ENCODE peak calls at places on chromosomes 1 and 21, in six cellular contexts. V is ovary; B is CD4-positive, alpha-beta memory T cell; U is upper lobe of right lung; L is heart right ventricle; R is lower lobe of right lung. Q is an unnamed sample.

GRCh38 chr1:171233183-171233582 is 15.1 kb upstream of the FMO1 start:
- DNase-seq in R (no peak), U (no peak), V (no peak), B (no peak), L (no peak), Q (no peak)

GRCh38 chr1:180639871-180640270 is 8.0 kb downstream of the XPR1 start:
- DNase-seq in U (no peak), R (no peak), V (no peak), B (no peak), L (no peak), Q (no peak)

GRCh38 chr1:62516600-62516999 is 79.8 kb downstream of the USP1 start:
- DNase-seq in V (no peak), U (no peak), L (no peak), B (no peak), R (no peak), Q (no peak)

GRCh38 chr1:91830242-91831131 is 55.5 kb downstream of the TGFBR3 start:
- DNase-seq in L (peak; percentile 87), U (peak; percentile 66), R (peak; percentile 62), V (peak; percentile 85), B (no peak), Q (no peak)

GRCh38 chr1:110893908-110894490 is 21.1 kb downstream of the CD53 start:
- DNase-seq in U (no peak), L (no peak), B (no peak), V (no peak), R (no peak), Q (no peak)

GRCh38 chr21:41993744-41994143 is 16.4 kb downstream of the ZBTB21 start:
- DNase-seq in R (no peak), U (no peak), L (no peak), V (no peak), B (no peak), Q (no peak)

GRCh38 chr1:173093721-173094450 is 43.1 kb upstream of the TNFSF18 start:
- DNase-seq in L (no peak), V (no peak), B (no peak), R (no peak), U (no peak), Q (no peak)

GRCh38 chr1:166479052-166479631 is 312.3 kb upstream of the FAM78B start:
- DNase-seq in V (peak; percentile 31), B (peak; percentile 38), U (no peak), R (no peak), L (peak; percentile 28), Q (peak; percentile 82)

GRCh38 chr1:178399177-178399728 is 97.5 kb downstream of the CLEC20A start:
- DNase-seq in R (no peak), B (no peak), L (no peak), V (no peak), U (no peak), Q (peak; percentile 62)

GRCh38 chr1:198669023-198669698 is 30.3 kb downstream of the PTPRC start:
- DNase-seq in V (no peak), L (no peak), R (no peak), U (no peak), B (peak; percentile 63), Q (no peak)

GRCh38 chr21:37667380-37667779 is 248.9 kb downstream of the KCNJ6 start:
- DNase-seq in V (no peak), U (no peak), R (no peak), L (no peak), B (no peak), Q (no peak)

GRCh38 chr1:20095564-20096434 is 23.5 kb downstream of the PLA2G2D start:
- DNase-seq in R (no peak), V (no peak), L (no peak), U (no peak), B (no peak), Q (no peak)

GRCh38 chr1:215932558-215932957 is 365.5 kb downstream of the KCTD3 start:
- DNase-seq in R (no peak), V (no peak), L (no peak), B (no peak), U (no peak), Q (no peak)

GRCh38 chr1:169260478-169260877 is 107.1 kb downstream of the NME7 start:
- DNase-seq in U (no peak), L (no peak), V (no peak), R (no peak), B (no peak), Q (no peak)

GRCh38 chr1:32465541-32466002 is 700 bp downstream of the ZBTB8B start:
- DNase-seq in R (no peak), V (no peak), U (no peak), B (no peak), L (no peak), Q (no peak)

GRCh38 chr1:85654066-85654782 is 54.0 kb downstream of the ZNHIT6 start:
- DNase-seq in U (no peak), V (no peak), L (no peak), B (no peak), R (no peak), Q (no peak)

GRCh38 chr1:14939527-14940284 is 213.8 kb upstream of the TMEM51 start:
- DNase-seq in R (no peak), U (no peak), B (no peak), V (no peak), L (no peak), Q (no peak)

GRCh38 chr1:101137144-101138126 is 99.4 kb upstream of the S1PR1 start:
- DNase-seq in B (peak; percentile 6), L (no peak), V (no peak), U (no peak), R (no peak), Q (no peak)

GRCh38 chr1:200351826-200352549 is 57.8 kb downstream of the ZNF281 start:
- DNase-seq in V (no peak), R (no peak), B (peak; percentile 39), L (no peak), U (no peak), Q (peak; percentile 13)

GRCh38 chr1:59994302-59995198 is 68.0 kb upstream of the CYP2J2 start:
- DNase-seq in V (no peak), B (no peak), U (no peak), R (no peak), L (peak; percentile 15), Q (no peak)

GRCh38 chr1:1006305-1007159 is 6.6 kb upstream of the HES4 start:
- DNase-seq in B (no peak), V (no peak), U (peak; percentile 61), R (peak; percentile 44), L (peak; percentile 6), Q (peak; percentile 71)

GRCh38 chr1:107557095-107557494 is 407.9 kb downstream of the VAV3 start:
- DNase-seq in B (no peak), V (no peak), L (no peak), R (no peak), U (no peak), Q (no peak)

GRCh38 chr1:224390517-224390916 is 33.8 kb downstream of the CNIH4 start:
- DNase-seq in L (no peak), U (no peak), V (no peak), B (no peak), R (no peak), Q (no peak)
- H3K36me3 ChIP-seq in L (no peaks in the 10 kb centered on the region), U (peaks cover 98% of the 10 kb centered on the region), V (no peaks in the 10 kb centered on the region), B (peaks cover 27% of the 10 kb centered on the region), R (peaks cover 98% of the 10 kb centered on the region), Q (peaks cover 97% of the 10 kb centered on the region)

GRCh38 chr1:45607407-45608074 is 16.3 kb downstream of the CCDC17 start:
- DNase-seq in B (no peak), U (no peak), R (no peak), L (no peak), V (no peak), Q (peak; percentile 43)
- H3K36me3 ChIP-seq in B (peaks cover 46% of the 10 kb centered on the region), U (peaks cover 40% of the 10 kb centered on the region), R (peaks cover 39% of the 10 kb centered on the region), L (no peaks in the 10 kb centered on the region), V (no peaks in the 10 kb centered on the region), Q (peaks cover 92% of the 10 kb centered on the region)

GRCh38 chr1:115927971-115928370 is 48.3 kb upstream of the SLC22A15 start:
- DNase-seq in V (no peak), L (no peak), U (no peak), R (no peak), B (no peak), Q (no peak)
- H3K36me3 ChIP-seq in V (no peaks in the 10 kb centered on the region), L (no peaks in the 10 kb centered on the region), U (no peaks in the 10 kb centered on the region), R (no peaks in the 10 kb centered on the region), B (no peaks in the 10 kb centered on the region), Q (no peaks in the 10 kb centered on the region)

DNA sequence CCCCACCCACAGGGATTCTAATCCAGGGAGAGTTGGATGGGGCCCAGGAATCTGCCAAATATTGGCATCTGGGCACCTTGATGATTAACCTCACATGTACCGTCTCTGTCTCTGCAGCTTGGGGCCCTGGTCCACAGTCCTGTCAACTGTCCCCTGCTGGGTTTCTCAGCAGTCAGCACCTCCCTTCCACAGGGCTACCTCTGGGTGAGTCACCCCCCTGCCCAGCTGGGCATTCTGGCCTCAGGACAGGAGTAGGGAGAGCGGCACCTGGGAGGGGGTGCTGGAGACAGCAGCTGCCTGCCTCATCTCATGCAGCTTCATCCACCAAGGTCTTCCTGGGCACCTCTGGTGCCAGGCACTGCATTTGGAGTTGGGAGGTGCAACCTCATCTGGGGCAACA is 100.6 kb upstream of the ACTL8 start:
- DNase-seq in R (no peak), L (no peak), U (no peak), V (no peak), B (no peak), Q (no peak)
- H3K36me3 ChIP-seq in R (peaks cover 76% of the 10 kb centered on the region), L (peaks cover 2% of the 10 kb centered on the region), U (peaks cover 53% of the 10 kb centered on the region), V (no peaks in the 10 kb centered on the region), B (no peaks in the 10 kb centered on the region), Q (no peaks in the 10 kb centered on the region)

GRCh38 chr1:26938659-26939025 is 17.1 kb downstream of the NUDC start:
- DNase-seq in R (no peak), V (no peak), B (no peak), L (no peak), U (no peak), Q (no peak)
- H3K36me3 ChIP-seq in R (peaks cover 63% of the 10 kb centered on the region), V (no peaks in the 10 kb centered on the region), B (peaks cover 30% of the 10 kb centered on the region), L (peaks cover 3% of the 10 kb centered on the region), U (peaks cover 52% of the 10 kb centered on the region), Q (peaks cover 75% of the 10 kb centered on the region)

DNA sequence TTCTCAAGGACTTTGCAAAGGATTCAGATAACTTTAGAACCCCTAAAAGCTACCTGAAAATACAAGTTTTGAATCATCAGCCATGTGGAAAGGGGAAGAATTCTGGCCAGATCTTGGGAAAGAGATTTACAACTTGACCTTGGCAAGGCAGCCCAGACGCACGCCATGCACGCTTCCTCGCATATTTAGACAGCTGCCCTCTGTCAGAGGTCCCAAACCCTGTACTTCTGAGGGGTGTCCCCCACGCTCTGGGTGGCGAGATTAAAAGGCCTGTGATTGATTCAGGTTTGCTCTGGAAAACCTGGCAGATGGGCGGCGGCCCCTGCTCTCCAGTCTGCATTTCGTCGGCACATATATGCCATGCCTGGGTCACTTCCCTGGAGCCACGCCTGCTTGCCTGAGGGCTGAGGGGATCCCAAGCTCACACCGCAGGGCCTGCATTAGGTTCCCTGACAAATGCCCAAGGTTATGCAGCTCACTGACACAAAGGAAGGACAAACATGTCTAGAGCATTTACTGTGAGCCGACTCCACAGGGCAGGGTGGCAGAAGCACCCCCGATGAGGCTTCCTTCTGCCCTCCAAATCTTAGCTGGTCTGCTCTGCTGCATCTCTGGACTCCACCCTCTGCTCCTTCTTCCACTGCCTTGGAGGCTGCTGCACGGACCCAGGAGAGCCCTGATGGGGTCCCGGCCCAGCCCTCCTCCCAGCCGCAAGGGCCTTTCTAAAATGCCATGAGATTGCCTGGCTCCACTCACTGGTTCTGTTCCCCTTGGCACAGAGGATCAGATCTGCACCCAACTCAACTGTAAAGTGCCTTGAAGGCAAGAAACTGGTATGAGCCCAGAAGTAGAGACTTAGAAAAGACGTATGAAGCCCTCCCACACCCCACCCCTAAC is 103.9 kb downstream of the BCAR3 start:
- DNase-seq in V (no peak), U (no peak), L (no peak), B (no peak), R (no peak), Q (peak; percentile 50)
- H3K36me3 ChIP-seq in V (no peaks in the 10 kb centered on the region), U (peaks cover 59% of the 10 kb centered on the region), L (peaks cover 3% of the 10 kb centered on the region), B (no peaks in the 10 kb centered on the region), R (peaks cover 75% of the 10 kb centered on the region), Q (peaks cover 96% of the 10 kb centered on the region)

GRCh38 chr1:63633281-63633680 is 40.1 kb downstream of the PGM1 start:
- DNase-seq in V (no peak), U (no peak), B (no peak), L (no peak), R (no peak), Q (no peak)
- H3K36me3 ChIP-seq in V (no peaks in the 10 kb centered on the region), U (peaks cover 52% of the 10 kb centered on the region), B (peaks cover 24% of the 10 kb centered on the region), L (no peaks in the 10 kb centered on the region), R (peaks cover 52% of the 10 kb centered on the region), Q (peaks cover 91% of the 10 kb centered on the region)

Q was measured in endodermal cell.